ENCODE peak calls at places on chromosomes 4 and X, in four cellular contexts. S is adrenal gland, R is WERI-Rb-1, X is brain microvascular endothelial cell. C is an unnamed sample.

GRCh38 chrX:153353416-153353815 is 19.5 kb downstream of the ZNF275 start:
- DNase-seq in X (no peak), R (no peak), S (peak), C (no peak)

GRCh38 chrX:97984641-97985040 is 1100.9 kb downstream of the RPA4 start:
- DNase-seq in S (no peak), R (no peak), X (no peak), C (no peak)

GRCh38 chr4:159141193-159141592 is 38.3 kb downstream of the RAPGEF2 start:
- DNase-seq in S (no peak), R (no peak), X (peak), C (no peak)

GRCh38 chr4:186598686-186599085 is 43.3 kb upstream of the MTNR1A start:
- DNase-seq in S (no peak), X (no peak), R (no peak), C (no peak)

GRCh38 chr4:94621491-94622080 is 136.2 kb upstream of the BMPR1B start:
- DNase-seq in X (peak), R (peak), S (no peak), C (peak)

GRCh38 chrX:93875621-93876282 is 201.7 kb downstream of the FAM133A start:
- DNase-seq in R (no peak), S (peak), X (no peak), C (no peak)

GRCh38 chrX:11427082-11428033 is 134.1 kb downstream of the AMELX start:
- DNase-seq in S (peak), R (peak), X (no peak), C (peak)

GRCh38 chrX:19866626-19867410 is 20.6 kb downstream of the SH3KBP1 start:
- DNase-seq in S (no peak), X (no peak), R (no peak), C (no peak)

GRCh38 chr4:61200991-61201526 is 933 bp downstream of the ADGRL3 start:
- DNase-seq in X (peak), S (peak), R (peak), C (peak)

GRCh38 chrX:31608651-31609050 is 536.8 kb upstream of the FTHL17 start:
- DNase-seq in X (no peak), S (no peak), R (no peak), C (no peak)

GRCh38 chr4:146243883-146244277 is 29.5 kb downstream of the REELD1 start:
- DNase-seq in S (no peak), X (no peak), R (no peak), C (no peak)

GRCh38 chr4:183905593-183906485 is 732 bp downstream of the STOX2 start:
- DNase-seq in X (peak), S (peak), R (peak), C (peak)

GRCh38 chrX:124592745-124593144 is 246.4 kb downstream of the SH2D1A start:
- DNase-seq in X (no peak), S (no peak), R (no peak), C (no peak)

GRCh38 chr4:624705-625590 is at the start of gene PDE6B:
- DNase-seq in X (no peak), R (peak), S (no peak), C (peak)

GRCh38 chrX:27966955-27967354 is 14.3 kb downstream of the DCAF8L1 start:
- DNase-seq in R (no peak), X (peak), S (no peak), C (no peak)

GRCh38 chr4:6658635-6659075 is 18.2 kb downstream of the MRFAP1 start:
- DNase-seq in X (peak), R (no peak), S (peak), C (peak)

GRCh38 chr4:11730545-11730944 is 301.9 kb upstream of the HS3ST1 start:
- DNase-seq in S (no peak), R (no peak), X (no peak), C (no peak)

GRCh38 chr4:12965334-12965733 is 518.8 kb downstream of the RAB28 start:
- DNase-seq in S (no peak), X (no peak), R (no peak), C (no peak)

GRCh38 chr4:112916868-112917267 is 132.6 kb upstream of the ANK2 start:
- DNase-seq in R (no peak), S (no peak), X (peak), C (no peak)

GRCh38 chrX:30620125-30620524 is 33.1 kb upstream of the GK start:
- DNase-seq in X (no peak), S (no peak), R (no peak), C (no peak)

GRCh38 chrX:70554081-70554480 is 109.4 kb downstream of the DLG3 start:
- DNase-seq in S (no peak), R (no peak), X (peak), C (no peak)
- TF ChIP-seq CTCF in S (no peak), R (no peak), X (no peak), C (no peak)

GRCh38 chr4:147843162-147843561 is 111.3 kb downstream of the ARHGAP10 start:
- DNase-seq in R (peak), S (no peak), X (no peak), C (peak)
- TF ChIP-seq CTCF in R (peak), S (no peak), X (peak), C (no peak)

GRCh38 chrX:7828594-7828993 is 14.4 kb upstream of the VCX start:
- DNase-seq in R (peak), X (no peak), S (no peak), C (no peak)
- TF ChIP-seq CTCF in R (peak), X (no peak), S (no peak), C (peak)

DNA sequence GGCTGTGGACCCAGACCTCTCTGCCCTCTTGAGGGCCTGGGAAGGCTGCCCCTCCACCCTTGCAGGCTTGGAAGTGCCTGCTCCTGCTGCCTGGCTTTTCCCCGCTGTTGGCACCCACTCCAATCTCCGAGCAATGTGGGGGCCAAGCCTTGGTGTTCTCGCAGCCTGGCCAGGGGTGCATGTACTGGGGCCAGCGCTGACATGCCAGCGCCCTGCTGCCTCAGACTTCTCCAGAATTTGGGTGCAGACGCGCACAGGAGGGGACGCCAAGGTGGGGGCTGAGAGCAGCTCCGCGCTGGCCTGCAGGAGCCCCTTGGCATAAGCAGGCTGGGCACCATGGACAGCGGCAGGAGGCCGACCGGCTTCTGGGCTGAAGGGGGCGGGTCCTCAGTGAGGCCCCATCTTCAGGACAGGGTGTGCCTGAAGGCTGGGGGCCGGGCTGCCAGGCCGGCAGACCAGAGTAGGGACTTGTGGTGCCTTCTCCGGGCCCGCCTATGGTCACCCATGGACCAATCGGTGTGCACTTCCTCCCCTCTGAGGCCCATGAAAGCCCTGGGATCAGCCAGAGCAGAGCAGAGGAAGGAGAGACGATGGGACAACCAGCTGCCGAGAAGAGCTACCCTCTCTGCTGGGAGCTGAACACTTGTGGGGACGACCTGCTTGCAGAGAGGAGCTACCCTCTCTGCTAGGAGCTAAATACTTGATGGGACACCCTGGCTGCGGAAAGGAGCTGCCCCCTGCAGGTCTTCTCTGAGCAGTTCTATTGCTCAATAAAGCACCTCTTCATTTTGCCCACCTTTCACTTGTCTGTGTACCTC is 118.3 kb downstream of the DNAAF6 start:
- DNase-seq in R (peak), X (peak), S (peak), C (peak)
- TF ChIP-seq CTCF in R (peak), X (peak), S (no peak), C (no peak)

GRCh38 chr4:38832624-38833528 is 23.7 kb downstream of the TLR6 start:
- DNase-seq in S (no peak), X (no peak), R (no peak), C (no peak)
- TF ChIP-seq CTCF in S (no peak), X (peak), R (peak), C (no peak)

GRCh38 chr4:154014401-154015105 is 225.7 kb upstream of the SFRP2 start:
- DNase-seq in R (peak), X (no peak), S (no peak), C (no peak)

GRCh38 chr4:154024097-154024496 is 235.2 kb upstream of the SFRP2 start:
- DNase-seq in S (no peak), X (no peak), R (peak), C (no peak)

GRCh38 chr4:154013576-154013975 is 224.7 kb upstream of the SFRP2 start:
- DNase-seq in X (no peak), R (peak), S (no peak), C (no peak)

DNA sequence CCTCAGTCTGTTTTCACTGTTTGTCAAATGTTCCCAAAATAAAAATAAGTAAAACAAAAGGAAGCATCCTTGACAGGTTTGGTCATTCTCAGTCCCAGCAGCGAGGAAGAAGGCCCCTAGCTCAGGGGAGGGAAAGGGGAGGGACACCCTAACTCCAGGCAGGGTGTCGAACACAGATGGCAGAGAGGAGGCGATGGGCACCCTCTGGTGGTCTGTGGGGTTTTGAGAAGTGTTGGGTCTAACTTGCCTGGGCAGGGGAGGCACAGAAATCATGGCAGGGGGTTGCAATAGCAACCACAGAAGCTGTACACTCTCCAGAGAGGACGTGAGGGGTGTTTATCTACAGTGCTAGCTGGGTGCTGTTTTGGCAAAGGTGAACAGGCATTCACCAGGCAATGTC is 229.8 kb upstream of the SFRP2 start:
- DNase-seq in R (peak), S (no peak), X (no peak), C (peak)
- TF ChIP-seq CTCF in R (peak), S (no peak), X (peak), C (peak)

GRCh38 chr4:34644716-34645115 is 1599.6 kb downstream of the ARAP2 start:
- DNase-seq in R (no peak), S (no peak), X (no peak), C (no peak)
- TF ChIP-seq CTCF in R (no peak), S (no peak), X (no peak), C (no peak)